ENCODE peak calls at places on chromosomes 12 and 14, in four cellular contexts. One of them, this sample, is unnamed.

GRCh38 chr12:79685068-79685467 is 5.7 kb downstream of the PAWR start:
- DNase-seq in NCI-H146: peak
- DNase-seq in stimulated activated CD8-positive, alpha-beta memory T cell treated with anti-CD3 and anti-CD28 coated beads, Interleukin-7, amount 100 ng/mL, for 4 hours: no peak
- DNase-seq in amniotic stem cell: no peak
- DNase-seq in this sample: no peak

GRCh38 chr14:104821971-104822608 is 21.2 kb downstream of the ZBTB42 start:
- DNase-seq in amniotic stem cell: no peak
- DNase-seq in stimulated activated CD8-positive, alpha-beta memory T cell treated with anti-CD3 and anti-CD28 coated beads, Interleukin-7, amount 100 ng/mL, for 4 hours: no peak
- DNase-seq in NCI-H146: no peak
- DNase-seq in this sample: no peak

GRCh38 chr14:72521045-72521444 is 372.9 kb downstream of the DPF3 start:
- DNase-seq in amniotic stem cell: no peak
- DNase-seq in NCI-H146: no peak
- DNase-seq in stimulated activated CD8-positive, alpha-beta memory T cell treated with anti-CD3 and anti-CD28 coated beads, Interleukin-7, amount 100 ng/mL, for 4 hours: no peak
- DNase-seq in this sample: no peak

GRCh38 chr12:124796303-124796957 is 67.2 kb downstream of the SCARB1 start:
- DNase-seq in amniotic stem cell: no peak
- DNase-seq in stimulated activated CD8-positive, alpha-beta memory T cell treated with anti-CD3 and anti-CD28 coated beads, Interleukin-7, amount 100 ng/mL, for 4 hours: no peak
- DNase-seq in NCI-H146: no peak
- DNase-seq in this sample: no peak

GRCh38 chr12:81015510-81015909 is 62.4 kb upstream of the ACSS3 start:
- DNase-seq in NCI-H146: no peak
- DNase-seq in amniotic stem cell: no peak
- DNase-seq in stimulated activated CD8-positive, alpha-beta memory T cell treated with anti-CD3 and anti-CD28 coated beads, Interleukin-7, amount 100 ng/mL, for 4 hours: no peak
- DNase-seq in this sample: no peak

GRCh38 chr12:91974541-91974940 is 171.1 kb downstream of the BTG1 start:
- DNase-seq in stimulated activated CD8-positive, alpha-beta memory T cell treated with anti-CD3 and anti-CD28 coated beads, Interleukin-7, amount 100 ng/mL, for 4 hours: no peak
- DNase-seq in NCI-H146: no peak
- DNase-seq in amniotic stem cell: no peak
- DNase-seq in this sample: no peak

GRCh38 chr12:110317921-110318320 is 36.9 kb downstream of the ATP2A2 start:
- DNase-seq in NCI-H146: no peak
- DNase-seq in stimulated activated CD8-positive, alpha-beta memory T cell treated with anti-CD3 and anti-CD28 coated beads, Interleukin-7, amount 100 ng/mL, for 4 hours: no peak
- DNase-seq in amniotic stem cell: peak
- DNase-seq in this sample: no peak

GRCh38 chr12:26274441-26275312 is 79.3 kb downstream of the SSPN start:
- DNase-seq in amniotic stem cell: peak
- DNase-seq in stimulated activated CD8-positive, alpha-beta memory T cell treated with anti-CD3 and anti-CD28 coated beads, Interleukin-7, amount 100 ng/mL, for 4 hours: peak
- DNase-seq in NCI-H146: peak
- DNase-seq in this sample: peak

GRCh38 chr12:27260746-27261145 is 16.7 kb downstream of the STK38L start:
- DNase-seq in stimulated activated CD8-positive, alpha-beta memory T cell treated with anti-CD3 and anti-CD28 coated beads, Interleukin-7, amount 100 ng/mL, for 4 hours: no peak
- DNase-seq in amniotic stem cell: no peak
- DNase-seq in NCI-H146: no peak
- DNase-seq in this sample: no peak

GRCh38 chr14:51087024-51087423 is 7.9 kb downstream of the TRIM9 start:
- DNase-seq in stimulated activated CD8-positive, alpha-beta memory T cell treated with anti-CD3 and anti-CD28 coated beads, Interleukin-7, amount 100 ng/mL, for 4 hours: no peak
- DNase-seq in amniotic stem cell: no peak
- DNase-seq in NCI-H146: peak
- DNase-seq in this sample: no peak

GRCh38 chr14:51566831-51567582 is 84.7 kb upstream of the FRMD6 start:
- DNase-seq in stimulated activated CD8-positive, alpha-beta memory T cell treated with anti-CD3 and anti-CD28 coated beads, Interleukin-7, amount 100 ng/mL, for 4 hours: no peak
- DNase-seq in NCI-H146: no peak
- DNase-seq in amniotic stem cell: no peak
- DNase-seq in this sample: no peak

GRCh38 chr14:96762650-96763049 is 34.5 kb upstream of the VRK1 start:
- DNase-seq in stimulated activated CD8-positive, alpha-beta memory T cell treated with anti-CD3 and anti-CD28 coated beads, Interleukin-7, amount 100 ng/mL, for 4 hours: no peak
- DNase-seq in NCI-H146: peak
- DNase-seq in amniotic stem cell: no peak
- DNase-seq in this sample: peak

GRCh38 chr12:131603106-131604033 is 107.5 kb upstream of the SFSWAP start:
- DNase-seq in NCI-H146: no peak
- DNase-seq in amniotic stem cell: no peak
- DNase-seq in stimulated activated CD8-positive, alpha-beta memory T cell treated with anti-CD3 and anti-CD28 coated beads, Interleukin-7, amount 100 ng/mL, for 4 hours: no peak
- DNase-seq in this sample: no peak

GRCh38 chr12:57693317-57693658 is 644 bp upstream of the OS9 start:
- DNase-seq in NCI-H146: no peak
- DNase-seq in amniotic stem cell: no peak
- DNase-seq in stimulated activated CD8-positive, alpha-beta memory T cell treated with anti-CD3 and anti-CD28 coated beads, Interleukin-7, amount 100 ng/mL, for 4 hours: peak
- DNase-seq in this sample: no peak

GRCh38 chr12:15276088-15276698 is 46.1 kb upstream of the PTPRO start:
- DNase-seq in amniotic stem cell: no peak
- DNase-seq in stimulated activated CD8-positive, alpha-beta memory T cell treated with anti-CD3 and anti-CD28 coated beads, Interleukin-7, amount 100 ng/mL, for 4 hours: no peak
- DNase-seq in NCI-H146: peak
- DNase-seq in this sample: peak

GRCh38 chr14:92729632-92730358 is 18.6 kb downstream of the LGMN start:
- DNase-seq in amniotic stem cell: no peak
- DNase-seq in stimulated activated CD8-positive, alpha-beta memory T cell treated with anti-CD3 and anti-CD28 coated beads, Interleukin-7, amount 100 ng/mL, for 4 hours: no peak
- DNase-seq in NCI-H146: no peak
- DNase-seq in this sample: peak

GRCh38 chr14:72565200-72565599 is 328.7 kb downstream of the DPF3 start:
- DNase-seq in amniotic stem cell: no peak
- DNase-seq in stimulated activated CD8-positive, alpha-beta memory T cell treated with anti-CD3 and anti-CD28 coated beads, Interleukin-7, amount 100 ng/mL, for 4 hours: no peak
- DNase-seq in NCI-H146: no peak
- DNase-seq in this sample: no peak

GRCh38 chr14:92649934-92650545 is 98.4 kb downstream of the LGMN start:
- DNase-seq in amniotic stem cell: no peak
- DNase-seq in NCI-H146: no peak
- DNase-seq in stimulated activated CD8-positive, alpha-beta memory T cell treated with anti-CD3 and anti-CD28 coated beads, Interleukin-7, amount 100 ng/mL, for 4 hours: no peak
- DNase-seq in this sample: no peak

GRCh38 chr14:99128185-99128584 is 143.8 kb downstream of the BCL11B start:
- DNase-seq in NCI-H146: no peak
- DNase-seq in amniotic stem cell: no peak
- DNase-seq in stimulated activated CD8-positive, alpha-beta memory T cell treated with anti-CD3 and anti-CD28 coated beads, Interleukin-7, amount 100 ng/mL, for 4 hours: no peak
- DNase-seq in this sample: no peak

GRCh38 chr12:96044017-96044985 is 8.9 kb upstream of the LTA4H start:
- DNase-seq in stimulated activated CD8-positive, alpha-beta memory T cell treated with anti-CD3 and anti-CD28 coated beads, Interleukin-7, amount 100 ng/mL, for 4 hours: no peak
- DNase-seq in NCI-H146: no peak
- DNase-seq in amniotic stem cell: no peak
- DNase-seq in this sample: peak

GRCh38 chr14:62213516-62213915 is 451.3 kb downstream of the SNAPC1 start:
- DNase-seq in NCI-H146: no peak
- DNase-seq in amniotic stem cell: no peak
- DNase-seq in stimulated activated CD8-positive, alpha-beta memory T cell treated with anti-CD3 and anti-CD28 coated beads, Interleukin-7, amount 100 ng/mL, for 4 hours: no peak
- DNase-seq in this sample: no peak

GRCh38 chr14:22478670-22479069 is 110.4 kb downstream of the DAD1 start:
- DNase-seq in amniotic stem cell: no peak
- DNase-seq in stimulated activated CD8-positive, alpha-beta memory T cell treated with anti-CD3 and anti-CD28 coated beads, Interleukin-7, amount 100 ng/mL, for 4 hours: no peak
- DNase-seq in NCI-H146: no peak
- DNase-seq in this sample: no peak

GRCh38 chr12:65608319-65608916 is 215.9 kb upstream of the HMGA2 start:
- DNase-seq in amniotic stem cell: no peak
- DNase-seq in NCI-H146: no peak
- DNase-seq in stimulated activated CD8-positive, alpha-beta memory T cell treated with anti-CD3 and anti-CD28 coated beads, Interleukin-7, amount 100 ng/mL, for 4 hours: no peak
- DNase-seq in this sample: no peak